ENCODE peak calls at places on chromosome 13, in five cellular contexts. Q is psoas muscle; F is non-pigmented ciliary epithelial cell; T is activated CD4-positive, CD25-positive, alpha-beta regulatory T cell; K is stimulated activated CD4-positive, alpha-beta T cell treated with anti-CD3 and anti-CD28 coated beads, Interleukin-4, amount 100 ng/mL, for 48 hours. E is an unnamed sample.

GRCh38 chr13:101673360-101674105 is 221.1 kb downstream of the ITGBL1 start:
- DNase-seq in Q (no peak), F (no peak), T (no peak), K (no peak), E (no peak)

GRCh38 chr13:46617885-46618284 is 64.9 kb downstream of the LRCH1 start:
- DNase-seq in Q (no peak), F (no peak), T (no peak), K (no peak), E (no peak)

GRCh38 chr13:50467156-50467814 is 376.2 kb downstream of the DLEU7 start:
- DNase-seq in Q (no peak), F (no peak), T (no peak), K (no peak), E (no peak)

GRCh38 chr13:114132419-114133121 is at the start of gene RASA3:
- DNase-seq in Q (peak; percentile 87), F (no peak), T (peak; percentile 53), K (peak; percentile 48), E (no peak)

GRCh38 chr13:55345197-55345596 is 1795.5 kb upstream of the PRR20A start:
- DNase-seq in Q (no peak), F (no peak), T (no peak), K (no peak), E (no peak)

GRCh38 chr13:105805866-105806265 is 729.6 kb downstream of the EFNB2 start:
- DNase-seq in Q (no peak), F (no peak), T (no peak), K (no peak), E (no peak)

GRCh38 chr13:78298657-78299056 is 304.7 kb downstream of the POU4F1 start:
- DNase-seq in Q (no peak), F (no peak), T (no peak), K (no peak), E (no peak)

GRCh38 chr13:109254271-109254670 is 532.1 kb downstream of the IRS2 start:
- DNase-seq in Q (no peak), F (no peak), T (no peak), K (no peak), E (no peak)

GRCh38 chr13:75656590-75656989 is 20.5 kb downstream of the LMO7 start:
- DNase-seq in Q (no peak), F (no peak), T (no peak), K (no peak), E (no peak)

GRCh38 chr13:28401303-28402056 is 93.4 kb downstream of the FLT1 start:
- DNase-seq in Q (no peak), F (peak; percentile 42), T (no peak), K (no peak), E (no peak)

GRCh38 chr13:76161143-76161542 is 525.0 kb downstream of the LMO7 start:
- DNase-seq in Q (no peak), F (no peak), T (no peak), K (no peak), E (no peak)

E was measured in central memory CD8-positive, alpha-beta T cell.